ENCODE peak calls at places on chromosomes 12 and 14, in five cellular contexts. I, E, Y, W and Q are unnamed samples.

GRCh38 chr12:120735181-120735580 is 9.6 kb downstream of the ACADS start:
- DNase-seq in E (no peak), I (no peak), Y (no peak), W (no peak), Q (no peak)

GRCh38 chr14:90087433-90087832 is 25.6 kb downstream of the KCNK13 start:
- DNase-seq in Y (no peak), E (no peak), I (peak; percentile 6), W (no peak), Q (no peak)

GRCh38 chr14:59126714-59127436 is 61.6 kb upstream of the DAAM1 start:
- DNase-seq in I (peak; percentile 51), W (peak; percentile 58), Y (peak; percentile 13), E (no peak), Q (peak; percentile 19)

GRCh38 chr14:69460093-69460701 is 24.3 kb upstream of the PLEKHD1 start:
- DNase-seq in I (peak; percentile 90), W (peak; percentile 71), E (peak; percentile 35), Y (peak; percentile 42), Q (peak; percentile 48)

GRCh38 chr12:46830731-46831334 is 5.0 kb upstream of the SLC38A4 start:
- DNase-seq in E (no peak), W (no peak), I (no peak), Y (no peak), Q (no peak)

GRCh38 chr12:92729773-92730305 is 27.1 kb downstream of the PLEKHG7 start:
- DNase-seq in W (no peak), Y (no peak), I (no peak), E (no peak), Q (no peak)

GRCh38 chr14:95057851-95058250 is 99.5 kb downstream of the DICER1 start:
- DNase-seq in I (no peak), W (no peak), Y (no peak), E (no peak), Q (no peak)

GRCh38 chr12:3445127-3445978 is 45.6 kb upstream of the PRMT8 start:
- DNase-seq in I (no peak), E (no peak), Y (no peak), W (peak; percentile 36), Q (no peak)

GRCh38 chr14:52220924-52221802 is 46.3 kb upstream of the PTGDR start:
- DNase-seq in E (no peak), Y (no peak), I (no peak), W (no peak), Q (no peak)

GRCh38 chr12:25959069-25959961 is 833 bp downstream of the RASSF8 start:
- DNase-seq in E (no peak), W (peak; percentile 85), Y (no peak), I (peak; percentile 80), Q (no peak)

GRCh38 chr12:3592856-3593625 is 102.0 kb downstream of the PRMT8 start:
- DNase-seq in W (no peak), Y (no peak), I (no peak), E (no peak), Q (no peak)

GRCh38 chr12:108468149-108468968 is 46.7 kb upstream of the FICD start:
- DNase-seq in I (peak; percentile 21), E (peak; percentile 12), W (peak; percentile 79), Y (peak; percentile 7), Q (no peak)

GRCh38 chr12:105053116-105053572 is 31.1 kb downstream of the ALDH1L2 start:
- DNase-seq in I (peak; percentile 74), Y (peak; percentile 72), W (peak; percentile 95), E (peak; percentile 66), Q (no peak)

GRCh38 chr12:53844989-53845836 is 93.4 kb upstream of the HOXC13 start:
- DNase-seq in W (no peak), I (no peak), Y (no peak), E (no peak), Q (peak; percentile 18)

GRCh38 chr12:38161123-38162000 is 155.2 kb upstream of the ALG10B start:
- DNase-seq in I (no peak), Y (no peak), E (no peak), W (no peak), Q (no peak)

GRCh38 chr12:40668095-40668494 is 24.1 kb upstream of the CNTN1 start:
- DNase-seq in Y (no peak), E (no peak), W (no peak), I (no peak), Q (no peak)

GRCh38 chr12:114342651-114343050 is 63.3 kb downstream of the TBX5 start:
- DNase-seq in Y (no peak), W (no peak), E (no peak), I (no peak), Q (no peak)

GRCh38 chr14:37272569-37272968 is 74.8 kb downstream of the MIPOL1 start:
- DNase-seq in E (no peak), I (no peak), Y (no peak), W (no peak), Q (no peak)

GRCh38 chr12:113873741-113874140 is 92.4 kb downstream of the RBM19 start:
- DNase-seq in W (no peak), Y (no peak), E (no peak), I (no peak), Q (no peak)

GRCh38 chr14:100569734-100570251 is 17.4 kb downstream of the BEGAIN start:
- DNase-seq in I (no peak), Y (no peak), W (no peak), E (no peak), Q (no peak)

GRCh38 chr12:13534645-13535398 is 338.3 kb downstream of the EMP1 start:
- DNase-seq in Y (peak; percentile 4), I (peak; percentile 48), W (peak; percentile 99), E (no peak), Q (no peak)

GRCh38 chr14:103101964-103102688 is 7.6 kb downstream of the EXOC3L4 start:
- DNase-seq in I (no peak), W (no peak), E (no peak), Y (no peak), Q (no peak)

DNA sequence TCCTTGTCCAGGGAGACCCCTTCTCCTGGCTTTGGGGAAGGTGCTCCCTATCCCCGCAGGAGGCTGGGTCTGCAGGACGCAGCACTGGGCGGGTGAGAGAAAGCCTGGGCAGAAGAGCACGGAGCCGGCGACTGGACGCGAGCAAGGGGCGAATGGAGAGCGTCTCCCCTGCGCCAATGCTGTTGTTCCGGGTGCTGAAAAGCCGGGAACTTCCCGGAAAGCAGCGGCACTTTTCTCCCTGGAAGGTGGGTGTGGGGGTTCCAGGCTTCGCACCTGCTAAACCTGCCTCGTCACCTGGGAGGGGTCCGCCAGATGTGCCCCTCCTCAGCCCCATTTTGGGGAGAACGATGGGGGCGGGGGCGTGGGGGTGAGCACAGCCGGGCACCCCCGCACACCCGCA is 417.1 kb upstream of the TMTC1 start:
- DNase-seq in I (peak; percentile 4), E (no peak), Y (no peak), W (no peak), Q (no peak)
- H3K4me3 ChIP-seq in I (peak overlapping the region; percentile 32), E (no peak overlapping the region), Y (no peak overlapping the region), W (no peak overlapping the region), Q (peak overlapping the region; percentile 8)

DNA sequence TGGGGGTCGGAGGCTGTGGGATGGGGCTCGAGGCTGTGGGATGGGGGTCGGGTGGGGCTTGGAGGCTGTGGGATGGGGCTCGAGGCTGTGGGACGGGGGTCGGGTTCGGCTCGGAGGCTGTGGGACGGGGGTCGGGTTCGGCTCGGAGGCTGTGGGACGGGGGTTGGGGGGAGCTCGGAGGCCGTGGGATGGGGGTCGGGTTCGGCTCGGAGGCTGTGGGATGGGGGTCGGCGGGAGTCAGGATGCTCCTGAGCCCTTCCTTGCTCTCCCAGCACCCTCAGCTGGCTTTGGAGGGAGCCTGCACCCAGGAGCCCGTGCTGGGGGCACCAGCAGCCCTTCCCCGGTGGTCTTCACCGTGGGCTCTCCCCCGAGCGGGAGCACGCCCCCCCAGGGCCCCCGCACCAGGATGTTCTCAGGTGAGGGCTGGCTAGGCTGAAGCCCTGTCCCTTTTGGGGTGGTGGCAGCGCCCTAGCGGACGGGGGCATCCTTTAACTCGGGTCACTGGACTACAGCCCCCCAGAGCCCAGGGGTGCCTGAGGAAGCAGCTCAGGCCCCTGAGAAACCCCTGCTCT is 11.9 kb upstream of the PUS1 start:
- DNase-seq in E (peak; percentile 34), Y (no peak), I (no peak), W (peak; percentile 81), Q (no peak)
- H3K36me3 ChIP-seq in E (no peaks in the 10 kb centered on the region), Y (no peaks in the 10 kb centered on the region), I (peaks cover 46% of the 10 kb centered on the region), W (peaks cover 14% of the 10 kb centered on the region), Q (peaks cover 1% of the 10 kb centered on the region)

DNA sequence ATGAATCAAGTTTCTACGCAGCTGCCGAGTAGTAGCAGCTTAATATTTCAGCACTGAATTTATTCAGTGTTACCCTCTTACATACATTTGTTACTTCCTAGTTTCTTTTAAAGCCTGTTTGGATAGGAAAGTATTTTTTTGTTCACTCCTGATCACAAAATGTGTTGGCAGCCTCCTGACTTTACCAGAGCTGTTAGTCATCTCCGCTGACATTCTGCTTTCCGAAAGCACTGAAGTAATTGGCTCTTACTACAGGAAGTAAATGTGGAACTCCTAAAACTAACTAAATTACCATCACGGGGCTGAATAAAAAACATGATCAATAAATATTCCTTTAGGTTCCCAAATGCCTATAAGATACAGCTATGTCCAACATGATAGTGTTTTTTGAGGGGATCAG is 225.5 kb downstream of the EPS8 start:
- DNase-seq in W (no peak), I (peak; percentile 24), E (peak; percentile 54), Y (peak; percentile 11), Q (no peak)
- H3K4me3 ChIP-seq in W (no peak overlapping the region), I (no peak overlapping the region), E (peak overlapping the region; percentile 38), Y (peak overlapping the region; percentile 38), Q (no peak overlapping the region)

DNA sequence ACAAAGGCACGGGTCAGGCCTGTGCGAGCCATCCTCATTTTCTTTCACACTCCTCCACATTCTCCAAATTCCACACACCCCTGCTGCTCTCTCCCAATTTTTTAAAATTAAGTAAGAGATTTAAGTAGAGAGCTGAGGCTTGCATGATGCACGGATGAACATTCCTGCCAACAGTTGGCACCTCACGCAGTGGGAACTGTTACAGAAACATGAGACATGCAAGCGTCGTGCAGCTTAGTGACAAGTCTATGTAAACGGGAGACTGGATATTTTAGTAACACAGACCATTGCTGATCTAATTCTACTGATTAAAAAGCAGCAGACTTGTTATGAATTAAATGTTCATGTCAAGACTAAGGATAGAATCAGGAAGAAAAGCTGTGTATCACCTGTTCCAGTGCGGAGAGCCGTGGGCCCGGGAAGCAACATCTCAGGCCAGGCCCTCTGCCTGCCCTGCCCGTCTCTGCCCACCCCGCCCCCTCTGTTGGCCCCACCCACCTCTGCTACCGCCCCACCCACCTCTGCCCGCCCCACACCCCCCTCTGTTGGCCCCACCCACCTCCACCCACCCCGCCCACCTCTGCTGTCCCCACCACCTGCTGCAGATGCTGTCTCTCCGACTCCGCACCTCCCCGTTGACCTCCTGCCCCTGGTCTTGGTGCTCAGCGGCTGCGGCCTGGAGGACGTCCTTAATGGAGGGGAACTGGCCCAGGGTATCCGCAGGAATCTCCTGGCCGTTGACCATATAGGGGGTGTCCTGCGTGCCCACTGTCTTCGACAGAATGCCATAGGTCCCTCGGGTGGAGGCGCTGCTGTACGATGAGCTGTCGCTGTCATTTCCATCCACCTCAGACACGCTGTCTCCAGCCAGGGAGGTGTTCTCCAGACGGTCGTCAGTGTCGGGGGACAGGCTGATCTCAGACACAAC is 21.1 kb downstream of the GOLGA3 start:
- DNase-seq in E (no peak), I (no peak), Y (no peak), W (peak; percentile 79), Q (no peak)
- H3K36me3 ChIP-seq in E (peaks cover 7% of the 10 kb centered on the region), I (peaks cover 70% of the 10 kb centered on the region), Y (peaks cover 38% of the 10 kb centered on the region), W (peaks cover 71% of the 10 kb centered on the region), Q (peaks cover 5% of the 10 kb centered on the region)

GRCh38 chr12:109607618-109608017 is 34.0 kb downstream of the MVK start:
- DNase-seq in I (no peak), Y (no peak), W (no peak), E (no peak), Q (no peak)

GRCh38 chr12:109605599-109606228 is 32.1 kb downstream of the MVK start:
- DNase-seq in I (no peak), E (no peak), Y (no peak), W (no peak), Q (no peak)

GRCh38 chr12:109608270-109608669 is 34.7 kb downstream of the MVK start:
- DNase-seq in E (no peak), Y (no peak), W (no peak), I (no peak), Q (no peak)

GRCh38 chr12:109604902-109605536 is 31.4 kb downstream of the MVK start:
- DNase-seq in W (no peak), I (no peak), Y (no peak), E (no peak), Q (no peak)

GRCh38 chr12:109606261-109607028 is 32.9 kb downstream of the MVK start:
- DNase-seq in I (no peak), W (peak; percentile 72), E (no peak), Y (no peak), Q (no peak)
- H3K4me3 ChIP-seq in I (no peak overlapping the region), W (no peak overlapping the region), E (no peak overlapping the region), Y (no peak overlapping the region), Q (no peak overlapping the region)